ENCODE peak calls at places on chromosomes 6 and 20, in ten cellular contexts. T is left ventricle myocardium inferior; L is astrocyte of the spinal cord; X is COR-L47; D is foreskin melanocyte; B is naive thymus-derived CD8-positive, alpha-beta T cell; M is A172; R is stimulated activated CD8-positive, alpha-beta memory T cell treated with anti-CD3 and anti-CD28 coated beads, Interleukin-4, amount 100 ng/mL, for 4 hours; Q is stromal cell of bone marrow; H is AG08396. A is an unnamed sample.

GRCh38 chr20:44174996-44175766 is 11.8 kb downstream of the JPH2 start:
- DNase-seq in Q (no peak), D (no peak), X (no peak), M (no peak), H (no peak), L (no peak), T (no peak), B (no peak), R (no peak), A (no peak)

GRCh38 chr6:109892451-109893435 is 85.4 kb upstream of the GPR6 start:
- DNase-seq in Q (no peak), M (no peak), H (no peak), D (no peak), R (no peak), X (peak; percentile 39), T (no peak), L (no peak), B (no peak), A (peak; percentile 64)

GRCh38 chr6:43090557-43090952 is 14.4 kb downstream of the PTK7 start:
- DNase-seq in Q (no peak), D (no peak), R (no peak), H (no peak), M (no peak), X (no peak), T (no peak), L (no peak), B (no peak), A (no peak)

GRCh38 chr6:162627362-162627761 is 100.2 kb downstream of the PRKN start:
- DNase-seq in M (no peak), T (no peak), R (no peak), L (no peak), D (no peak), Q (no peak), H (no peak), X (no peak), B (no peak), A (no peak)

GRCh38 chr6:27293436-27294152 is 18.5 kb downstream of the POM121L2 start:
- DNase-seq in R (no peak), D (no peak), T (no peak), M (peak; percentile 86), H (peak; percentile 52), L (peak; percentile 40), B (no peak), Q (no peak), X (no peak), A (no peak)

GRCh38 chr6:34858681-34859080 is 29.2 kb downstream of the TAF11 start:
- DNase-seq in M (no peak), H (no peak), L (no peak), B (no peak), Q (no peak), D (peak; percentile 9), R (no peak), X (no peak), T (no peak), A (no peak)

GRCh38 chr6:155264704-155265320 is 999 bp downstream of the CLDN20 start:
- DNase-seq in L (no peak), R (no peak), M (no peak), X (no peak), T (no peak), Q (no peak), D (peak; percentile 46), H (peak; percentile 24), B (no peak), A (peak; percentile 50)

GRCh38 chr20:32363492-32363891 is 5.4 kb downstream of the ASXL1 start:
- DNase-seq in B (no peak), Q (no peak), M (no peak), T (no peak), X (no peak), L (no peak), H (no peak), D (no peak), R (no peak), A (no peak)

GRCh38 chr6:41878961-41879405 is 16.2 kb downstream of the USP49 start:
- DNase-seq in B (no peak), H (peak; percentile 36), L (peak; percentile 51), R (no peak), M (no peak), T (no peak), Q (peak; percentile 35), D (no peak), X (no peak), A (no peak)

GRCh38 chr6:169592558-169592957 is 109.3 kb downstream of the WDR27 start:
- DNase-seq in R (no peak), L (peak; percentile 79), T (no peak), X (no peak), Q (peak; percentile 33), B (no peak), H (peak; percentile 27), D (peak; percentile 10), M (peak; percentile 43), A (no peak)

GRCh38 chr20:13771853-13772453 is 12.8 kb downstream of the ESF1 start:
- DNase-seq in T (no peak), Q (no peak), H (peak; percentile 15), B (peak; percentile 30), L (peak; percentile 41), R (no peak), X (peak; percentile 40), M (peak; percentile 15), D (no peak), A (no peak)

GRCh38 chr6:27795697-27796494 is 116.3 kb downstream of the OR2B2 start:
- DNase-seq in R (no peak), B (peak; percentile 89), L (peak; percentile 95), T (no peak), M (peak; percentile 92), H (peak; percentile 55), Q (peak; percentile 80), D (peak; percentile 90), X (peak; percentile 75), A (no peak)

GRCh38 chr6:14206351-14206750 is 88.8 kb downstream of the CD83 start:
- DNase-seq in X (no peak), D (no peak), T (no peak), B (no peak), H (no peak), M (no peak), L (no peak), Q (no peak), R (no peak), A (no peak)

GRCh38 chr6:102022803-102023202 is 629.3 kb downstream of the GRIK2 start:
- DNase-seq in B (no peak), H (no peak), T (no peak), Q (no peak), D (no peak), X (no peak), R (no peak), M (no peak), L (no peak), A (no peak)